ENCODE peak calls at places on chromosome 22, in six cellular contexts. O is neural progenitor cell; S is activated CD8-positive, alpha-beta T cell treated with anti-CD3 and anti-CD28 coated beads for 36 hours; Z is AG04450; Q is fibroblast of the aortic adventitia; C is H1. L is an unnamed sample.
A peak's percentile ranks its signal among the peaks of the same experiment; 100 is the strongest.

GRCh38 chr22:22039286-22040074 is 56.9 kb upstream of the TOP3B start:
- DNase-seq in O (no peak), S (no peak), Z (no peak), Q (no peak), C (no peak), L (no peak)

GRCh38 chr22:50342651-50343540 is at the start of gene PPP6R2:
- DNase-seq in O (peak; percentile 93), S (peak; percentile 88), Z (no peak), Q (peak; percentile 47), C (peak; percentile 96), L (peak; percentile 49)

GRCh38 chr22:38335077-38335476 is 17.8 kb upstream of the CSNK1E start:
- DNase-seq in O (no peak), S (no peak), Z (no peak), Q (no peak), C (no peak), L (no peak)

GRCh38 chr22:23169032-23169384 is 11.3 kb upstream of the BCR start:
- DNase-seq in O (no peak), S (no peak), Z (no peak), Q (no peak), C (no peak), L (no peak)

GRCh38 chr22:50030315-50031188 is 18.0 kb upstream of the IL17REL start:
- DNase-seq in O (peak; percentile 94), S (peak; percentile 91), Z (peak; percentile 11), Q (peak; percentile 62), C (peak; percentile 92), L (peak; percentile 45)

GRCh38 chr22:24521791-24522245 is 26.7 kb downstream of the UPB1 start:
- DNase-seq in O (peak; percentile 75), S (peak; percentile 66), Z (no peak), Q (peak; percentile 59), C (peak; percentile 69), L (peak; percentile 55)

GRCh38 chr22:29028468-29028867 is 33.2 kb downstream of the C22orf31 start:
- DNase-seq in O (no peak), S (no peak), Z (no peak), Q (no peak), C (no peak), L (no peak)

GRCh38 chr22:46116491-46116958 is 33.8 kb upstream of the PPARA start:
- DNase-seq in O (peak; percentile 95), S (peak; percentile 90), Z (peak; percentile 29), Q (peak; percentile 76), C (peak; percentile 96), L (peak; percentile 68)

GRCh38 chr22:26860233-26860765 is 202.9 kb downstream of the MIAT start:
- DNase-seq in O (no peak), S (no peak), Z (no peak), Q (no peak), C (peak; percentile 27), L (no peak)

GRCh38 chr22:39114157-39114511 is 17.1 kb downstream of the APOBEC3H start:
- DNase-seq in O (peak; percentile 58), S (no peak), Z (no peak), Q (no peak), C (no peak), L (no peak)

GRCh38 chr22:29351891-29352290 is 36.4 kb upstream of the RASL10A start:
- DNase-seq in O (no peak), S (no peak), Z (no peak), Q (no peak), C (no peak), L (no peak)

GRCh38 chr22:50192825-50193204 is 7.1 kb downstream of the TRABD start:
- DNase-seq in O (no peak), S (peak; percentile 62), Z (no peak), Q (no peak), C (no peak), L (no peak)

GRCh38 chr22:49086181-49086580 is 741.5 kb downstream of the BRD1 start:
- DNase-seq in O (no peak), S (no peak), Z (no peak), Q (no peak), C (no peak), L (no peak)

GRCh38 chr22:20064545-20065262 is 15.3 kb upstream of the DGCR8 start:
- DNase-seq in O (no peak), S (no peak), Z (no peak), Q (no peak), C (no peak), L (no peak)

GRCh38 chr22:20829735-20830134 is 28.9 kb downstream of the PI4KA start:
- DNase-seq in O (no peak), S (no peak), Z (no peak), Q (no peak), C (no peak), L (no peak)

GRCh38 chr22:47408409-47408808 is 646.0 kb downstream of the TBC1D22A start:
- DNase-seq in O (no peak), S (no peak), Z (no peak), Q (no peak), C (no peak), L (no peak)

GRCh38 chr22:47406180-47406723 is 643.8 kb downstream of the TBC1D22A start:
- DNase-seq in O (no peak), S (no peak), Z (no peak), Q (no peak), C (no peak), L (no peak)

GRCh38 chr22:47407626-47408025 is 645.2 kb downstream of the TBC1D22A start:
- DNase-seq in O (no peak), S (no peak), Z (no peak), Q (no peak), C (no peak), L (no peak)

GRCh38 chr22:47409501-47410275 is 647.2 kb downstream of the TBC1D22A start:
- DNase-seq in O (no peak), S (no peak), Z (no peak), Q (no peak), C (no peak), L (no peak)

GRCh38 chr22:47406896-47407295 is 644.4 kb downstream of the TBC1D22A start:
- DNase-seq in O (no peak), S (no peak), Z (no peak), Q (no peak), C (no peak), L (no peak)
- TF ChIP-seq CTCF in O (no peak), S (no peak), Z (no peak), Q (no peak), C (no peak), L (no peak)

DNA sequence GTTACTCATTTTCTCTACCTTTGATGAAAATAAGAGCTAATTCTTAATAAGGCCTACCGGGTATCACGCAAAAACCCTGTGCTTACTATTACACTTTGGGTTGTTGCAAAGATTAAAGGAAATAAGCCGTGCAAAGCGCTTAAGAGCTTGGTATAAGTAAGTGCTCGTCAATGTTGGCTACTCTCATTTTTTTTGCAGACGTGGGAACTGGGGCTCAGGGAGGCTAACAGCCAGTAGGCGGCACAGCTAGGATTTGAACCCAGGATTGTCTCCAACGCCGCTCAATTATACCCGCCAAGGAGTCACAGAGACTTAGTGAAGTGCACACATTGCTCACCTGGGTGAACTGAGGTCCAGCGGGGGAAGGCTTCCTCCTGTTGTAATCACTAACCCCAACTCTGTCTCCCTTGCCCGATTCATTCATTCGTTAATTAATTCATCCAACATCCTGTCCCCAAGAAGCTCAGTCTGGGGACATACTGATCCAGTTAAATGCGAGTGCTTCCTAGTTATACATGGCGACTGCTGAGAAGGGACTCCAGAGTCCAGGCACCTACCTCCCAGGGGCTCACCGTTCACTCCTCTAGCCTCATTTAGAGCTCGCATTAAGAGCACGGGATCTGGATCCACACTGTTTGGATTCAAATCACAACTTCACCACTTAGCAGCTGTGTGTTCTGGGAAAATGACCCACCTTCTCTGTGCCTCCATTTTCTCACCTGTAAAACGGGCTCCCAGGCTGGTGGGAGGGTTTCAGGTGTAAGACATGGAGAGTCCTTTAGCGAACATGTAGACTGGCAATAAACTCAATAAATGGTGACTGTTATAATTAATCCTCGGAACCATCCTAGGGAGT is 869 bp upstream of the MTFP1 start:
- DNase-seq in O (peak; percentile 57), S (peak; percentile 55), Z (no peak), Q (no peak), C (peak; percentile 60), L (peak; percentile 24)
- TF ChIP-seq CTCF in O (no peak), S (no peak), Z (no peak), Q (peak; percentile 23), C (peak; percentile 20), L (peak; percentile 45)

DNA sequence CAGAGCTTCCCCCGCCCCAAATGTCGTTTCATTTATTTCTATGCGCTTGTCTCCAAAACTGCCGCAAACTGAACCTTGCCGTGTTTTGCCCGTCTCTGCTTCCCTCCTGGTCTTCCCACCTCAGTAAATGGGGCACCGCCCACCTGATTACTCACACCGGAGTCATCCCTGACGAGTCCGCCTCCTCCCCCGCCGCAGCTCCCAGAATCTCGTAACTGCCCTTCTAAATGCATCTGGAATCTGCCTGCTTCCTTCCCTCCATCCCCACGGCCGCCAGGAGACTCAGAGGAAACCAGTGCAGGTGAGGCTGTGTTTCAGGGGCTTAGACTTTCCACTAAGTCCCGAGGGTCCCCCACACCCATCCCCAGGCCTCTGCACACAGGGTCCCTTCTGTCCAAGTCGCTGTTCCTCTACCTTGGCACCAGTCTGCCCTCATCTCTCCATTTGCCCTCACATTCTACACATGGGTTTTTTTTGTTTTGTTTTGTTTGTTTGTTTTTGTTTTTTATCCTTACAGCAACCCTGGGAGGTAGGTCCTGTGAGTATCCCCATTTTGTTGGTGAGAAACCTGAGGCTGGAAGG is 62.6 kb upstream of the PHF21B start:
- DNase-seq in O (peak; percentile 58), S (peak; percentile 26), Z (no peak), Q (peak; percentile 54), C (peak; percentile 84), L (peak; percentile 45)
- TF ChIP-seq CTCF in O (no peak), S (no peak), Z (no peak), Q (no peak), C (no peak), L (no peak)

GRCh38 chr22:17911887-17912286 is 112.5 kb downstream of the MICAL3 start:
- DNase-seq in O (no peak), S (no peak), Z (no peak), Q (no peak), C (no peak), L (no peak)

GRCh38 chr22:17911312-17911705 is 113.1 kb downstream of the MICAL3 start:
- DNase-seq in O (no peak), S (no peak), Z (no peak), Q (no peak), C (no peak), L (no peak)

GRCh38 chr22:17907731-17908051 is 116.7 kb downstream of the MICAL3 start:
- DNase-seq in O (no peak), S (no peak), Z (no peak), Q (no peak), C (no peak), L (no peak)

GRCh38 chr22:17912942-17913704 is 111.2 kb downstream of the MICAL3 start:
- DNase-seq in O (no peak), S (no peak), Z (no peak), Q (no peak), C (no peak), L (peak; percentile 23)

GRCh38 chr22:17910561-17911311 is 113.6 kb downstream of the MICAL3 start:
- DNase-seq in O (peak; percentile 71), S (no peak), Z (peak; percentile 68), Q (peak; percentile 88), C (peak; percentile 55), L (peak; percentile 90)
- TF ChIP-seq CTCF in O (peak; percentile 34), S (no peak), Z (peak; percentile 45), Q (peak; percentile 55), C (peak; percentile 58), L (peak; percentile 55)

L was measured in HFFc6.